ENCODE peak calls at places on chromosomes 11 and 22, in seven cellular contexts. L is A673; J is nephron progenitor cell; Z is activated effector memory CD4-positive, alpha-beta T cell treated with Interleukin-2 at 50 U/mL for 16 hours; A is T1000; B is NT2/D1; U is activated naive CD4-positive, alpha-beta T cell treated with anti-CD3 and anti-CD28 coated beads, Interleukin-2, amount 50 U/mL, for 72 hours. D is an unnamed sample.

GRCh38 chr11:109960831-109961230 is 132.4 kb upstream of the ZC3H12C start:
- DNase-seq in L (no peak), Z (no peak), B (peak; percentile 22), A (no peak), U (no peak), J (no peak), D (no peak)

GRCh38 chr11:1734571-1735081 is 15.8 kb downstream of the IFITM10 start:
- DNase-seq in L (no peak), J (no peak), A (no peak), U (peak; percentile 33), Z (no peak), B (no peak), D (no peak)

GRCh38 chr11:77019976-77020591 is 14.1 kb upstream of the B3GNT6 start:
- DNase-seq in Z (no peak), U (no peak), B (no peak), J (no peak), L (no peak), A (no peak), D (no peak)

GRCh38 chr11:67271548-67272284 is 5.4 kb downstream of the GRK2 start:
- DNase-seq in B (no peak), A (no peak), Z (peak; percentile 51), L (peak; percentile 54), U (peak; percentile 89), J (no peak), D (peak; percentile 28)

GRCh38 chr11:76257040-76257730 is 50.9 kb upstream of the WNT11 start:
- DNase-seq in A (no peak), U (no peak), L (no peak), J (no peak), B (no peak), Z (no peak), D (no peak)

GRCh38 chr22:41915035-41915782 is at the start of gene SHISA8:
- DNase-seq in B (no peak), A (no peak), J (peak; percentile 74), Z (peak; percentile 43), L (peak; percentile 73), U (no peak), D (peak; percentile 62)

GRCh38 chr11:130478204-130478701 is 29.8 kb downstream of the ADAMTS15 start:
- DNase-seq in U (no peak), A (peak; percentile 45), J (peak; percentile 50), L (peak; percentile 42), B (peak; percentile 9), Z (no peak), D (no peak)

GRCh38 chr22:44213489-44214043 is 32.8 kb downstream of the PARVG start:
- DNase-seq in A (no peak), J (no peak), B (no peak), Z (no peak), L (no peak), U (no peak), D (no peak)

GRCh38 chr22:19011075-19011474 is 75.0 kb upstream of the PRODH start:
- DNase-seq in A (no peak), L (no peak), J (no peak), U (no peak), B (no peak), Z (no peak), D (no peak)

GRCh38 chr11:1289211-1289935 is 20.1 kb downstream of the TOLLIP start:
- DNase-seq in U (no peak), L (no peak), Z (no peak), J (no peak), A (no peak), B (no peak), D (no peak)

GRCh38 chr22:18965526-18966421 is 29.7 kb upstream of the PRODH start:
- DNase-seq in A (no peak), J (no peak), L (no peak), Z (no peak), U (peak; percentile 52), B (no peak), D (no peak)

GRCh38 chr11:33665666-33666065 is 35.0 kb downstream of the C11orf91 start:
- DNase-seq in A (no peak), B (no peak), L (no peak), Z (no peak), J (no peak), U (no peak), D (no peak)

GRCh38 chr11:65809496-65809895 is 22.6 kb downstream of the OVOL1 start:
- DNase-seq in B (no peak), Z (no peak), L (no peak), J (no peak), A (no peak), U (no peak), D (no peak)

GRCh38 chr11:13030857-13031256 is 21.7 kb downstream of the RASSF10 start:
- DNase-seq in A (no peak), Z (no peak), B (no peak), L (no peak), U (no peak), J (no peak), D (no peak)

GRCh38 chr22:20652582-20652981 is 121.3 kb upstream of the SERPIND1 start:
- DNase-seq in B (no peak), A (no peak), U (no peak), L (no peak), Z (no peak), J (no peak), D (no peak)

GRCh38 chr11:63534895-63535461 is 1.6 kb upstream of the PLAAT4 start:
- DNase-seq in U (no peak), Z (no peak), L (no peak), J (no peak), B (no peak), A (no peak), D (no peak)

D was measured in WTC11.